ENCODE peak calls at places on chromosomes 6 and 20, in eight cellular contexts. One of them, this sample, is unnamed.

GRCh38 chr6:21219856-21220255 is 373.7 kb upstream of the SOX4 start:
- DNase-seq in choroid plexus epithelial cell: no peak
- DNase-seq in IMR-90: no peak
- DNase-seq in esophagus muscularis mucosa: no peak
- DNase-seq in OCI-LY7: no peak
- DNase-seq in GM13976: no peak
- DNase-seq in left ventricle myocardium inferior: no peak
- DNase-seq in endothelial cell: no peak
- DNase-seq in this sample: no peak

GRCh38 chr6:83514877-83515466 is 2.6 kb downstream of the PRSS35 start:
- DNase-seq in choroid plexus epithelial cell: peak; percentile 85
- DNase-seq in IMR-90: peak; percentile 80
- DNase-seq in esophagus muscularis mucosa: no peak
- DNase-seq in OCI-LY7: peak; percentile 50
- DNase-seq in GM13976: peak; percentile 59
- DNase-seq in left ventricle myocardium inferior: no peak
- DNase-seq in endothelial cell: peak; percentile 47
- DNase-seq in this sample: peak; percentile 49

GRCh38 chr20:45111799-45112471 is 3.0 kb downstream of the WFDC5 start:
- DNase-seq in choroid plexus epithelial cell: peak; percentile 36
- DNase-seq in IMR-90: no peak
- DNase-seq in esophagus muscularis mucosa: peak; percentile 84
- DNase-seq in OCI-LY7: peak; percentile 61
- DNase-seq in GM13976: no peak
- DNase-seq in left ventricle myocardium inferior: no peak
- DNase-seq in endothelial cell: no peak
- DNase-seq in this sample: peak; percentile 34

GRCh38 chr6:159267165-159267564 is 98.0 kb downstream of the FNDC1 start:
- DNase-seq in choroid plexus epithelial cell: peak; percentile 2
- DNase-seq in IMR-90: no peak
- DNase-seq in esophagus muscularis mucosa: no peak
- DNase-seq in OCI-LY7: peak; percentile 41
- DNase-seq in GM13976: no peak
- DNase-seq in left ventricle myocardium inferior: no peak
- DNase-seq in endothelial cell: peak; percentile 68
- DNase-seq in this sample: no peak

GRCh38 chr20:52219441-52219840 is 27.9 kb upstream of the ZFP64 start:
- DNase-seq in choroid plexus epithelial cell: peak; percentile 13
- DNase-seq in IMR-90: peak; percentile 2
- DNase-seq in esophagus muscularis mucosa: peak; percentile 19
- DNase-seq in OCI-LY7: peak; percentile 5
- DNase-seq in GM13976: peak; percentile 28
- DNase-seq in left ventricle myocardium inferior: no peak
- DNase-seq in endothelial cell: no peak
- DNase-seq in this sample: no peak

GRCh38 chr20:1887321-1887720 is 7.9 kb upstream of the SIRPA start:
- DNase-seq in choroid plexus epithelial cell: no peak
- DNase-seq in IMR-90: no peak
- DNase-seq in esophagus muscularis mucosa: no peak
- DNase-seq in OCI-LY7: no peak
- DNase-seq in GM13976: no peak
- DNase-seq in left ventricle myocardium inferior: no peak
- DNase-seq in endothelial cell: peak; percentile 68
- DNase-seq in this sample: no peak

GRCh38 chr6:7673063-7673536 is 52.8 kb upstream of the BMP6 start:
- DNase-seq in choroid plexus epithelial cell: no peak
- DNase-seq in IMR-90: peak; percentile 5
- DNase-seq in esophagus muscularis mucosa: no peak
- DNase-seq in OCI-LY7: no peak
- DNase-seq in GM13976: no peak
- DNase-seq in left ventricle myocardium inferior: peak; percentile 36
- DNase-seq in endothelial cell: peak; percentile 28
- DNase-seq in this sample: no peak

GRCh38 chr6:151807513-151808330 is at the start of gene ESR1:
- DNase-seq in choroid plexus epithelial cell: peak; percentile 35
- DNase-seq in IMR-90: no peak
- DNase-seq in esophagus muscularis mucosa: no peak
- DNase-seq in OCI-LY7: no peak
- DNase-seq in GM13976: peak; percentile 41
- DNase-seq in left ventricle myocardium inferior: peak; percentile 23
- DNase-seq in endothelial cell: peak; percentile 29
- DNase-seq in this sample: peak; percentile 35

GRCh38 chr20:62804021-62804631 is 509 bp upstream of the OGFR start:
- DNase-seq in choroid plexus epithelial cell: no peak
- DNase-seq in IMR-90: no peak
- DNase-seq in esophagus muscularis mucosa: no peak
- DNase-seq in OCI-LY7: peak; percentile 61
- DNase-seq in GM13976: no peak
- DNase-seq in left ventricle myocardium inferior: no peak
- DNase-seq in endothelial cell: no peak
- DNase-seq in this sample: peak; percentile 58

GRCh38 chr20:3929713-3930060 is 40.5 kb downstream of the PANK2 start:
- DNase-seq in choroid plexus epithelial cell: no peak
- DNase-seq in IMR-90: no peak
- DNase-seq in esophagus muscularis mucosa: no peak
- DNase-seq in OCI-LY7: no peak
- DNase-seq in GM13976: no peak
- DNase-seq in left ventricle myocardium inferior: no peak
- DNase-seq in endothelial cell: no peak
- DNase-seq in this sample: no peak

GRCh38 chr20:18019068-18019467 is 38.6 kb downstream of the OVOL2 start:
- DNase-seq in choroid plexus epithelial cell: peak; percentile 71
- DNase-seq in IMR-90: peak; percentile 4
- DNase-seq in esophagus muscularis mucosa: no peak
- DNase-seq in OCI-LY7: peak; percentile 50
- DNase-seq in GM13976: peak; percentile 79
- DNase-seq in left ventricle myocardium inferior: no peak
- DNase-seq in endothelial cell: peak; percentile 27
- DNase-seq in this sample: peak; percentile 74
- TF ChIP-seq CTCF in choroid plexus epithelial cell: peak; percentile 78
- TF ChIP-seq CTCF in IMR-90: peak; percentile 38
- TF ChIP-seq CTCF in esophagus muscularis mucosa: no peak
- TF ChIP-seq CTCF in OCI-LY7: peak; percentile 75
- TF ChIP-seq CTCF in GM13976: peak; percentile 73
- TF ChIP-seq CTCF in left ventricle myocardium inferior: peak; percentile 28
- TF ChIP-seq CTCF in endothelial cell: peak; percentile 21
- TF ChIP-seq CTCF in this sample: peak; percentile 50

GRCh38 chr6:51571168-51571567 is 516.2 kb downstream of the PKHD1 start:
- DNase-seq in choroid plexus epithelial cell: no peak
- DNase-seq in IMR-90: no peak
- DNase-seq in esophagus muscularis mucosa: no peak
- DNase-seq in OCI-LY7: no peak
- DNase-seq in GM13976: no peak
- DNase-seq in left ventricle myocardium inferior: no peak
- DNase-seq in endothelial cell: no peak
- DNase-seq in this sample: no peak

GRCh38 chr6:51568771-51569170 is 518.6 kb downstream of the PKHD1 start:
- DNase-seq in choroid plexus epithelial cell: no peak
- DNase-seq in IMR-90: no peak
- DNase-seq in esophagus muscularis mucosa: no peak
- DNase-seq in OCI-LY7: no peak
- DNase-seq in GM13976: no peak
- DNase-seq in left ventricle myocardium inferior: no peak
- DNase-seq in endothelial cell: no peak
- DNase-seq in this sample: no peak

GRCh38 chr6:51565472-51565871 is 521.9 kb downstream of the PKHD1 start:
- DNase-seq in choroid plexus epithelial cell: no peak
- DNase-seq in IMR-90: no peak
- DNase-seq in esophagus muscularis mucosa: no peak
- DNase-seq in OCI-LY7: no peak
- DNase-seq in GM13976: no peak
- DNase-seq in left ventricle myocardium inferior: no peak
- DNase-seq in endothelial cell: no peak
- DNase-seq in this sample: no peak

GRCh38 chr6:51570168-51570921 is 517.1 kb downstream of the PKHD1 start:
- DNase-seq in choroid plexus epithelial cell: no peak
- DNase-seq in IMR-90: no peak
- DNase-seq in esophagus muscularis mucosa: no peak
- DNase-seq in OCI-LY7: no peak
- DNase-seq in GM13976: no peak
- DNase-seq in left ventricle myocardium inferior: no peak
- DNase-seq in endothelial cell: no peak
- DNase-seq in this sample: no peak

GRCh38 chr6:51569594-51569993 is 517.8 kb downstream of the PKHD1 start:
- DNase-seq in choroid plexus epithelial cell: no peak
- DNase-seq in IMR-90: no peak
- DNase-seq in esophagus muscularis mucosa: no peak
- DNase-seq in OCI-LY7: no peak
- DNase-seq in GM13976: no peak
- DNase-seq in left ventricle myocardium inferior: no peak
- DNase-seq in endothelial cell: no peak
- DNase-seq in this sample: no peak
- TF ChIP-seq CTCF in choroid plexus epithelial cell: no peak
- TF ChIP-seq CTCF in IMR-90: no peak
- TF ChIP-seq CTCF in esophagus muscularis mucosa: no peak
- TF ChIP-seq CTCF in OCI-LY7: no peak
- TF ChIP-seq CTCF in GM13976: no peak
- TF ChIP-seq CTCF in left ventricle myocardium inferior: no peak
- TF ChIP-seq CTCF in endothelial cell: no peak
- TF ChIP-seq CTCF in this sample: no peak

GRCh38 chr20:18091624-18092023 is 33.9 kb upstream of the OVOL2 start:
- DNase-seq in choroid plexus epithelial cell: no peak
- DNase-seq in IMR-90: no peak
- DNase-seq in esophagus muscularis mucosa: no peak
- DNase-seq in OCI-LY7: no peak
- DNase-seq in GM13976: peak; percentile 4
- DNase-seq in left ventricle myocardium inferior: no peak
- DNase-seq in endothelial cell: no peak
- DNase-seq in this sample: no peak

GRCh38 chr20:18087054-18087453 is 29.3 kb upstream of the OVOL2 start:
- DNase-seq in choroid plexus epithelial cell: no peak
- DNase-seq in IMR-90: no peak
- DNase-seq in esophagus muscularis mucosa: no peak
- DNase-seq in OCI-LY7: no peak
- DNase-seq in GM13976: no peak
- DNase-seq in left ventricle myocardium inferior: no peak
- DNase-seq in endothelial cell: no peak
- DNase-seq in this sample: no peak

GRCh38 chr20:18092890-18093289 is 35.2 kb upstream of the OVOL2 start:
- DNase-seq in choroid plexus epithelial cell: no peak
- DNase-seq in IMR-90: no peak
- DNase-seq in esophagus muscularis mucosa: no peak
- DNase-seq in OCI-LY7: no peak
- DNase-seq in GM13976: peak; percentile 7
- DNase-seq in left ventricle myocardium inferior: no peak
- DNase-seq in endothelial cell: no peak
- DNase-seq in this sample: no peak

GRCh38 chr20:18090477-18090876 is 32.8 kb upstream of the OVOL2 start:
- DNase-seq in choroid plexus epithelial cell: no peak
- DNase-seq in IMR-90: no peak
- DNase-seq in esophagus muscularis mucosa: no peak
- DNase-seq in OCI-LY7: no peak
- DNase-seq in GM13976: no peak
- DNase-seq in left ventricle myocardium inferior: no peak
- DNase-seq in endothelial cell: no peak
- DNase-seq in this sample: no peak

DNA sequence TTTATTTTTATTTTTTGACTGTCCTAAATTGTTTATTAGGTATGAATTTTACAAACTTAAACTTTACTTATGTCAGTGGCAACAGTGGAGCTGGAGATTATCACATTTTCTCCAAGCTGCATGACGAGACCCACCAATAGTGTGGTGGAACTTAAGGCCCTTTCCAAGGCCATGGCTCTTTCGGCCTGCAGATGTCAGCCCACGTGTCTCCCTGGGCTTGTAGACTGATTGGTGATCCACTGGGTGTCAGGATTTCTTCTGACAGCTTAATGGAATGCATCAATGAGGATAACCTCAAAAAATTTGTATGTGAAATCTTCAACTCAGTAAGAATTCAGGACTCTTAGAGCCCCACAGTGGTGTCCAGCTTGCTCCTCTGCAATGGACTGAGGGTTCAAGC is 32.3 kb upstream of the OVOL2 start:
- DNase-seq in choroid plexus epithelial cell: peak; percentile 6
- DNase-seq in IMR-90: no peak
- DNase-seq in esophagus muscularis mucosa: no peak
- DNase-seq in OCI-LY7: no peak
- DNase-seq in GM13976: no peak
- DNase-seq in left ventricle myocardium inferior: no peak
- DNase-seq in endothelial cell: no peak
- DNase-seq in this sample: no peak
- TF ChIP-seq CTCF in choroid plexus epithelial cell: no peak
- TF ChIP-seq CTCF in IMR-90: no peak
- TF ChIP-seq CTCF in esophagus muscularis mucosa: no peak
- TF ChIP-seq CTCF in OCI-LY7: no peak
- TF ChIP-seq CTCF in GM13976: no peak
- TF ChIP-seq CTCF in left ventricle myocardium inferior: no peak
- TF ChIP-seq CTCF in endothelial cell: no peak
- TF ChIP-seq CTCF in this sample: no peak

GRCh38 chr6:11571073-11571472 is 33.5 kb downstream of the TMEM170B start:
- DNase-seq in choroid plexus epithelial cell: no peak
- DNase-seq in IMR-90: no peak
- DNase-seq in esophagus muscularis mucosa: no peak
- DNase-seq in OCI-LY7: no peak
- DNase-seq in GM13976: no peak
- DNase-seq in left ventricle myocardium inferior: no peak
- DNase-seq in endothelial cell: no peak
- DNase-seq in this sample: no peak

GRCh38 chr6:11580686-11581085 is 43.1 kb downstream of the TMEM170B start:
- DNase-seq in choroid plexus epithelial cell: no peak
- DNase-seq in IMR-90: no peak
- DNase-seq in esophagus muscularis mucosa: no peak
- DNase-seq in OCI-LY7: no peak
- DNase-seq in GM13976: no peak
- DNase-seq in left ventricle myocardium inferior: no peak
- DNase-seq in endothelial cell: no peak
- DNase-seq in this sample: no peak

GRCh38 chr6:11575408-11576033 is 38.0 kb downstream of the TMEM170B start:
- DNase-seq in choroid plexus epithelial cell: peak; percentile 93
- DNase-seq in IMR-90: peak; percentile 84
- DNase-seq in esophagus muscularis mucosa: no peak
- DNase-seq in OCI-LY7: peak; percentile 72
- DNase-seq in GM13976: peak; percentile 46
- DNase-seq in left ventricle myocardium inferior: no peak
- DNase-seq in endothelial cell: peak; percentile 55
- DNase-seq in this sample: peak; percentile 66
- TF ChIP-seq CTCF in choroid plexus epithelial cell: peak; percentile 99
- TF ChIP-seq CTCF in IMR-90: peak; percentile 90
- TF ChIP-seq CTCF in esophagus muscularis mucosa: peak; percentile 79
- TF ChIP-seq CTCF in OCI-LY7: peak; percentile 95
- TF ChIP-seq CTCF in GM13976: peak; percentile 82
- TF ChIP-seq CTCF in left ventricle myocardium inferior: peak; percentile 90
- TF ChIP-seq CTCF in endothelial cell: peak; percentile 74
- TF ChIP-seq CTCF in this sample: peak; percentile 87